ENCODE peak calls at places on chromosomes 16 and 17, in four cellular contexts. One of them, this sample, is unnamed.

GRCh38 chr16:64364894-64365293 is 757.0 kb downstream of the CDH11 start:
- DNase-seq in PC-3: peak; percentile 30
- DNase-seq in neuronal stem cell: no peak
- DNase-seq in fibroblast of lung: peak; percentile 32
- DNase-seq in this sample: no peak

GRCh38 chr17:7351665-7352558 is at the start of gene KCTD11:
- DNase-seq in PC-3: peak; percentile 92
- DNase-seq in fibroblast of lung: peak; percentile 82
- DNase-seq in neuronal stem cell: peak; percentile 92
- DNase-seq in this sample: peak; percentile 97

GRCh38 chr17:75504347-75505151 is 10.8 kb downstream of the CASKIN2 start:
- DNase-seq in fibroblast of lung: no peak
- DNase-seq in neuronal stem cell: no peak
- DNase-seq in PC-3: peak; percentile 65
- DNase-seq in this sample: peak; percentile 27

GRCh38 chr17:29883497-29883896 is 46.5 kb downstream of the SSH2 start:
- DNase-seq in neuronal stem cell: no peak
- DNase-seq in fibroblast of lung: no peak
- DNase-seq in PC-3: no peak
- DNase-seq in this sample: no peak

GRCh38 chr16:81625544-81626152 is 153.4 kb upstream of the PLCG2 start:
- DNase-seq in fibroblast of lung: no peak
- DNase-seq in neuronal stem cell: no peak
- DNase-seq in PC-3: peak; percentile 65
- DNase-seq in this sample: no peak

GRCh38 chr16:4409081-4409932 is 7.1 kb downstream of the CORO7 start:
- DNase-seq in PC-3: peak; percentile 34
- DNase-seq in neuronal stem cell: no peak
- DNase-seq in fibroblast of lung: no peak
- DNase-seq in this sample: no peak

GRCh38 chr17:74807925-74808324 is 31.8 kb upstream of the NAT9 start:
- DNase-seq in fibroblast of lung: peak; percentile 31
- DNase-seq in PC-3: no peak
- DNase-seq in neuronal stem cell: no peak
- DNase-seq in this sample: no peak

GRCh38 chr17:43758497-43759174 is at the start of gene SOST:
- DNase-seq in fibroblast of lung: no peak
- DNase-seq in PC-3: no peak
- DNase-seq in neuronal stem cell: no peak
- DNase-seq in this sample: no peak

GRCh38 chr16:79571065-79571697 is 29.4 kb downstream of the MAF start:
- DNase-seq in PC-3: no peak
- DNase-seq in neuronal stem cell: no peak
- DNase-seq in fibroblast of lung: no peak
- DNase-seq in this sample: no peak

GRCh38 chr17:80948961-80949450 is 42.6 kb upstream of the CHMP6 start:
- DNase-seq in neuronal stem cell: no peak
- DNase-seq in PC-3: no peak
- DNase-seq in fibroblast of lung: no peak
- DNase-seq in this sample: no peak

GRCh38 chr17:238964-239259 is 57.5 kb upstream of the DOC2B start:
- DNase-seq in fibroblast of lung: no peak
- DNase-seq in PC-3: no peak
- DNase-seq in neuronal stem cell: no peak
- DNase-seq in this sample: no peak

GRCh38 chr17:62653002-62653830 is 25.7 kb downstream of the MRC2 start:
- DNase-seq in fibroblast of lung: peak; percentile 55
- DNase-seq in neuronal stem cell: peak; percentile 77
- DNase-seq in PC-3: peak; percentile 68
- DNase-seq in this sample: peak; percentile 71

GRCh38 chr17:66527335-66527734 is 224.9 kb downstream of the PRKCA start:
- DNase-seq in PC-3: no peak
- DNase-seq in fibroblast of lung: no peak
- DNase-seq in neuronal stem cell: no peak
- DNase-seq in this sample: no peak

GRCh38 chr16:3095869-3096268 is 3.2 kb downstream of the ZSCAN10 start:
- DNase-seq in fibroblast of lung: no peak
- DNase-seq in neuronal stem cell: no peak
- DNase-seq in PC-3: peak; percentile 18
- DNase-seq in this sample: peak; percentile 31

GRCh38 chr16:75789237-75789636 is 62.9 kb upstream of the CPHXL start:
- DNase-seq in fibroblast of lung: peak; percentile 64
- DNase-seq in neuronal stem cell: peak; percentile 48
- DNase-seq in PC-3: peak; percentile 67
- DNase-seq in this sample: peak; percentile 82

GRCh38 chr16:3065069-3065741 is at the start of gene IL32:
- DNase-seq in PC-3: peak; percentile 32
- DNase-seq in fibroblast of lung: peak; percentile 57
- DNase-seq in neuronal stem cell: no peak
- DNase-seq in this sample: peak; percentile 82

GRCh38 chr16:17590711-17591654 is 120.2 kb upstream of the XYLT1 start:
- DNase-seq in neuronal stem cell: no peak
- DNase-seq in PC-3: no peak
- DNase-seq in fibroblast of lung: no peak
- DNase-seq in this sample: no peak

GRCh38 chr16:22206847-22207714 is 1.0 kb downstream of the EEF2K start:
- DNase-seq in neuronal stem cell: no peak
- DNase-seq in fibroblast of lung: peak; percentile 69
- DNase-seq in PC-3: peak; percentile 61
- DNase-seq in this sample: peak; percentile 85

GRCh38 chr17:82520041-82520910 is 744 bp downstream of the FOXK2 start:
- DNase-seq in fibroblast of lung: no peak
- DNase-seq in neuronal stem cell: no peak
- DNase-seq in PC-3: peak; percentile 10
- DNase-seq in this sample: peak; percentile 68

GRCh38 chr16:88290850-88291830 is 91.6 kb upstream of the ZNF469 start:
- DNase-seq in PC-3: no peak
- DNase-seq in fibroblast of lung: no peak
- DNase-seq in neuronal stem cell: no peak
- DNase-seq in this sample: no peak

GRCh38 chr17:67376509-67376891 is 581 bp upstream of the PITPNC1 start:
- DNase-seq in neuronal stem cell: no peak
- DNase-seq in fibroblast of lung: peak; percentile 31
- DNase-seq in PC-3: peak; percentile 47
- DNase-seq in this sample: peak; percentile 81

GRCh38 chr17:16343569-16343968 is 9.7 kb downstream of the CENPV start:
- DNase-seq in neuronal stem cell: no peak
- DNase-seq in PC-3: no peak
- DNase-seq in fibroblast of lung: no peak
- DNase-seq in this sample: no peak

GRCh38 chr16:28935924-28936783 is 4.4 kb downstream of the CD19 start:
- DNase-seq in PC-3: peak; percentile 29
- DNase-seq in fibroblast of lung: peak; percentile 57
- DNase-seq in neuronal stem cell: no peak
- DNase-seq in this sample: peak; percentile 56

GRCh38 chr16:15897386-15897785 is 9.0 kb upstream of the CEP20 start:
- DNase-seq in PC-3: no peak
- DNase-seq in fibroblast of lung: no peak
- DNase-seq in neuronal stem cell: no peak
- DNase-seq in this sample: no peak

GRCh38 chr17:61496174-61496956 is 44.1 kb downstream of the TBX4 start:
- DNase-seq in fibroblast of lung: no peak
- DNase-seq in neuronal stem cell: no peak
- DNase-seq in PC-3: no peak
- DNase-seq in this sample: no peak

GRCh38 chr17:63405020-63405419 is 41.1 kb downstream of the CYB561 start:
- DNase-seq in PC-3: no peak
- DNase-seq in fibroblast of lung: no peak
- DNase-seq in neuronal stem cell: no peak
- DNase-seq in this sample: no peak

GRCh38 chr17:39739885-39740356 is 2.2 kb downstream of the GRB7 start:
- DNase-seq in neuronal stem cell: no peak
- DNase-seq in PC-3: peak; percentile 28
- DNase-seq in fibroblast of lung: no peak
- DNase-seq in this sample: no peak

GRCh38 chr16:4345439-4346204 is 5.5 kb downstream of the PAM16 start:
- DNase-seq in fibroblast of lung: no peak
- DNase-seq in neuronal stem cell: no peak
- DNase-seq in PC-3: no peak
- DNase-seq in this sample: no peak

GRCh38 chr16:65745-66144 is 6.7 kb downstream of the RHBDF1 start:
- DNase-seq in PC-3: peak; percentile 74
- DNase-seq in neuronal stem cell: peak; percentile 64
- DNase-seq in fibroblast of lung: peak; percentile 71
- DNase-seq in this sample: peak; percentile 91

GRCh38 chr17:4999429-5000093 is 1.8 kb downstream of the KIF1C start:
- DNase-seq in fibroblast of lung: no peak
- DNase-seq in PC-3: no peak
- DNase-seq in neuronal stem cell: no peak
- DNase-seq in this sample: no peak

GRCh38 chr17:30234296-30234695 is 1.2 kb downstream of the SLC6A4 start:
- DNase-seq in PC-3: no peak
- DNase-seq in fibroblast of lung: no peak
- DNase-seq in neuronal stem cell: no peak
- DNase-seq in this sample: no peak

GRCh38 chr17:17152385-17152784 is 53.7 kb downstream of the PLD6 start:
- DNase-seq in fibroblast of lung: no peak
- DNase-seq in neuronal stem cell: no peak
- DNase-seq in PC-3: no peak
- DNase-seq in this sample: peak; percentile 21

GRCh38 chr16:19109288-19109664 is 4.5 kb upstream of the ITPRIPL2 start:
- DNase-seq in neuronal stem cell: no peak
- DNase-seq in PC-3: no peak
- DNase-seq in fibroblast of lung: no peak
- DNase-seq in this sample: no peak

GRCh38 chr16:65421596-65421995 is 299.7 kb upstream of the CDH11 start:
- DNase-seq in PC-3: no peak
- DNase-seq in fibroblast of lung: no peak
- DNase-seq in neuronal stem cell: no peak
- DNase-seq in this sample: no peak

GRCh38 chr16:84607061-84607460 is 10.8 kb downstream of the COTL1 start:
- DNase-seq in fibroblast of lung: no peak
- DNase-seq in neuronal stem cell: no peak
- DNase-seq in PC-3: no peak
- DNase-seq in this sample: no peak
- H3K4me3 ChIP-seq in fibroblast of lung: no peak overlapping the region
- H3K4me3 ChIP-seq in neuronal stem cell: no peak overlapping the region
- H3K4me3 ChIP-seq in PC-3: no peak overlapping the region
- H3K4me3 ChIP-seq in this sample: no peak overlapping the region

DNA sequence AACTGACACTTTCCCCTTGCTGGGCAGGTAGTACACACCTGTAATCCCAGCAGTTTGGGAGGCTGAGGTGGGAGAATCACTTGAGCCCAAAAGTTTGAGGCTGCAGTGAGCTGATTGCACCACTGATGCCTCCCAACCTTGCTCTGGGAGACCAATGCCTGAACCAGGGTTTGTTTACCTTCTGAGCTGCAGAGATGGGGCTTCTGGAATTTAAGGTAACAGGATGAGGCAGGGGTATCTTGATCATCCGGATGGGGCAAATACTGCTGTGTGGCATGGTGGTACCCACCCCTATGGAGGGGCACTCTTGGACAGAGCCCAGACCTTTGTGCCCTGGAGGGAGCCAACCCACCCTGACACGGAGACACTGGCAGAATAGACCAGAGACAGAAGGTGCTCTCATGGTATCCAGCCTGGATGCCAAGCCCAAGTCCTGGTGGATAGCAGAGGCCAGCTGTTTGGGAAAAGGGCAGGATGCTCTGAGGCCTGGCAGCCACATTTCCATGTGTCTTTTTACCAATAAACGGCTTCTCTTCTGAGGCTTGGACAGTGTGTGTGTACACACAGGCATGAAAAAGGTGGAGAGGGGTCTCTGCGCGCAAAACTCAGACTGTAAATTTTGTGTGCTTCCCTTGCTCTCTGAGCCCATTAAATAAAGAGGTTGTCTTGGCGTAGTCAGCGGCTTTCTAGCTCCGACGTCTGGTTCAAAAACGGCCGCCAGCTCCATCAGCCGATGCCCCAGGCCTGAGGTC is 4.4 kb downstream of the ZNF48 start:
- DNase-seq in fibroblast of lung: no peak
- DNase-seq in neuronal stem cell: no peak
- DNase-seq in PC-3: peak; percentile 9
- DNase-seq in this sample: no peak
- H3K9ac ChIP-seq in fibroblast of lung: peak overlapping the region; percentile 63
- H3K9ac ChIP-seq in neuronal stem cell: peak overlapping the region; percentile 75
- H3K9ac ChIP-seq in PC-3: peak overlapping the region; percentile 91
- H3K9ac ChIP-seq in this sample: peak overlapping the region; percentile 94

GRCh38 chr16:70685938-70686375 is at the start of gene MTSS2:
- DNase-seq in PC-3: peak; percentile 78
- DNase-seq in fibroblast of lung: peak; percentile 91
- DNase-seq in neuronal stem cell: peak; percentile 84
- DNase-seq in this sample: peak; percentile 98
- H3K4me1 ChIP-seq in PC-3: peaks cover 18% of the 10 kb centered on the region
- H3K4me1 ChIP-seq in fibroblast of lung: peaks cover 59% of the 10 kb centered on the region
- H3K4me1 ChIP-seq in neuronal stem cell: peaks cover 27% of the 10 kb centered on the region
- H3K4me1 ChIP-seq in this sample: peaks cover 72% of the 10 kb centered on the region

DNA sequence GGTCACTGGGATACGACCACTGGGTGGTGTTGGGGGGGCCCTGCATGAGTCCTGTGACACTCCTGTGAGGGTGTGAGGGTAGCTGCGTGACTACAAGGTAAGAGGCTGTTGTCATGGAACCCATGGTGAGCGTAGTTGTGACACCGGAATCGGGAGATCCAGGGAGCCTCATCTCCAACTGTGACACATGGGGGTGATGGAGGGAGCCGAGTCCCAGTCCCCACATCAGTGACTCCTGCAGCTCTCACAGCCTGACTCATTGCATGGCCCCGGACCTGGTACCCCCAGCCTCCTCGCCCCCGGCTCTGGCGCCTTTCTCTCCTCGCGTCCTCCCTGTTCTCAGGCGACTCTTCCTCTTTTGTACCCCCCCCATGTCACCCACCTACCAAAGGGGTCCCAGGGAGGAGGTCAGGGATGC is 14.2 kb downstream of the CDH16 start:
- DNase-seq in neuronal stem cell: no peak
- DNase-seq in fibroblast of lung: no peak
- DNase-seq in PC-3: no peak
- DNase-seq in this sample: no peak
- H3K4me3 ChIP-seq in neuronal stem cell: no peak overlapping the region
- H3K4me3 ChIP-seq in fibroblast of lung: no peak overlapping the region
- H3K4me3 ChIP-seq in PC-3: no peak overlapping the region
- H3K4me3 ChIP-seq in this sample: no peak overlapping the region